ENCODE peak calls at places on chromosomes 4 and X, in four cellular contexts. One of them, this sample, is unnamed.

GRCh38 chr4:17324431-17324830 is 187.5 kb downstream of the QDPR start:
- DNase-seq in HepG2: peak; percentile 12
- DNase-seq in K562: peak; percentile 67
- DNase-seq in GM12878: no peak
- DNase-seq in this sample: peak; percentile 51

GRCh38 chrX:100995469-100995868 is 26.0 kb downstream of the ARL13A start:
- DNase-seq in HepG2: peak; percentile 4
- DNase-seq in K562: no peak
- DNase-seq in GM12878: no peak
- DNase-seq in this sample: no peak

GRCh38 chr4:128516568-128516967 is 229.0 kb upstream of the PGRMC2 start:
- DNase-seq in HepG2: no peak
- DNase-seq in K562: no peak
- DNase-seq in GM12878: peak; percentile 39
- DNase-seq in this sample: no peak

GRCh38 chrX:51798701-51799100 is 55.5 kb downstream of the GSPT2 start:
- DNase-seq in HepG2: no peak
- DNase-seq in K562: no peak
- DNase-seq in GM12878: no peak
- DNase-seq in this sample: no peak

GRCh38 chr4:73481356-73481755 is at the start of gene AFM:
- DNase-seq in HepG2: peak; percentile 73
- DNase-seq in K562: no peak
- DNase-seq in GM12878: no peak
- DNase-seq in this sample: no peak

GRCh38 chr4:102657206-102657605 is 103.6 kb downstream of the MANBA start:
- DNase-seq in HepG2: no peak
- DNase-seq in K562: no peak
- DNase-seq in GM12878: no peak
- DNase-seq in this sample: no peak

GRCh38 chr4:25058796-25059195 is 28.1 kb upstream of the LGI2 start:
- DNase-seq in HepG2: no peak
- DNase-seq in K562: no peak
- DNase-seq in GM12878: no peak
- DNase-seq in this sample: no peak

GRCh38 chrX:13868481-13869040 is 51.7 kb upstream of the GPM6B start:
- DNase-seq in HepG2: no peak
- DNase-seq in K562: no peak
- DNase-seq in GM12878: no peak
- DNase-seq in this sample: no peak

GRCh38 chr4:120918788-120919187 is 3.7 kb downstream of the PRDM5 start:
- DNase-seq in HepG2: no peak
- DNase-seq in K562: no peak
- DNase-seq in GM12878: no peak
- DNase-seq in this sample: no peak

GRCh38 chr4:29390921-29391320 is 1329.2 kb upstream of the PCDH7 start:
- DNase-seq in HepG2: no peak
- DNase-seq in K562: no peak
- DNase-seq in GM12878: no peak
- DNase-seq in this sample: no peak

GRCh38 chr4:42653606-42654560 is 3.0 kb downstream of the ATP8A1 start:
- DNase-seq in HepG2: no peak
- DNase-seq in K562: no peak
- DNase-seq in GM12878: no peak
- DNase-seq in this sample: no peak

GRCh38 chrX:50718791-50719190 is 95.2 kb downstream of the SHROOM4 start:
- DNase-seq in HepG2: no peak
- DNase-seq in K562: no peak
- DNase-seq in GM12878: no peak
- DNase-seq in this sample: no peak

GRCh38 chr4:149113804-149114430 is 671.7 kb upstream of the NR3C2 start:
- DNase-seq in HepG2: no peak
- DNase-seq in K562: no peak
- DNase-seq in GM12878: no peak
- DNase-seq in this sample: no peak

GRCh38 chr4:124804584-124804983 is 92.1 kb upstream of the ANKRD50 start:
- DNase-seq in HepG2: no peak
- DNase-seq in K562: no peak
- DNase-seq in GM12878: no peak
- DNase-seq in this sample: no peak

GRCh38 chr4:124640037-124640730 is 72.3 kb downstream of the ANKRD50 start:
- DNase-seq in HepG2: no peak
- DNase-seq in K562: no peak
- DNase-seq in GM12878: no peak
- DNase-seq in this sample: no peak

GRCh38 chr4:164874791-164875190 is 2.2 kb upstream of the APELA start:
- DNase-seq in HepG2: no peak
- DNase-seq in K562: no peak
- DNase-seq in GM12878: no peak
- DNase-seq in this sample: no peak

GRCh38 chrX:136086521-136086920 is 60.8 kb upstream of the FHL1 start:
- DNase-seq in HepG2: no peak
- DNase-seq in K562: no peak
- DNase-seq in GM12878: no peak
- DNase-seq in this sample: no peak

GRCh38 chr4:89549907-89550306 is 242.3 kb upstream of the GPRIN3 start:
- DNase-seq in HepG2: no peak
- DNase-seq in K562: no peak
- DNase-seq in GM12878: no peak
- DNase-seq in this sample: no peak

GRCh38 chrX:19909761-19910160 is 22.4 kb upstream of the SH3KBP1 start:
- DNase-seq in HepG2: no peak
- DNase-seq in K562: no peak
- DNase-seq in GM12878: no peak
- DNase-seq in this sample: no peak

GRCh38 chr4:38620025-38620424 is 44.0 kb upstream of the KLF3 start:
- DNase-seq in HepG2: no peak
- DNase-seq in K562: no peak
- DNase-seq in GM12878: no peak
- DNase-seq in this sample: no peak

GRCh38 chr4:93710847-93711430 is 117.6 kb upstream of the ATOH1 start:
- DNase-seq in HepG2: no peak
- DNase-seq in K562: no peak
- DNase-seq in GM12878: no peak
- DNase-seq in this sample: no peak

GRCh38 chrX:44874481-44875184 is 1.6 kb downstream of the KDM6A start:
- DNase-seq in HepG2: no peak
- DNase-seq in K562: peak; percentile 46
- DNase-seq in GM12878: no peak
- DNase-seq in this sample: peak; percentile 23

GRCh38 chrX:68878977-68879376 is 50.2 kb downstream of the EFNB1 start:
- DNase-seq in HepG2: no peak
- DNase-seq in K562: no peak
- DNase-seq in GM12878: no peak
- DNase-seq in this sample: no peak

GRCh38 chr4:89586864-89587263 is 250.1 kb downstream of the SNCA start:
- DNase-seq in HepG2: no peak
- DNase-seq in K562: no peak
- DNase-seq in GM12878: no peak
- DNase-seq in this sample: no peak

GRCh38 chr4:45663495-45664148 is 460.2 kb downstream of the GABRG1 start:
- DNase-seq in HepG2: no peak
- DNase-seq in K562: no peak
- DNase-seq in GM12878: no peak
- DNase-seq in this sample: no peak

GRCh38 chr4:149795256-149795655 is 20.4 kb downstream of the IQCM start:
- DNase-seq in HepG2: peak; percentile 23
- DNase-seq in K562: no peak
- DNase-seq in GM12878: no peak
- DNase-seq in this sample: no peak

GRCh38 chr4:8665406-8666360 is 73.1 kb downstream of the CPZ start:
- DNase-seq in HepG2: no peak
- DNase-seq in K562: no peak
- DNase-seq in GM12878: no peak
- DNase-seq in this sample: no peak

GRCh38 chrX:47483310-47484268 is 567 bp upstream of the ZNF41 start:
- DNase-seq in HepG2: peak; percentile 45
- DNase-seq in K562: no peak
- DNase-seq in GM12878: no peak
- DNase-seq in this sample: no peak
- TF ChIP-seq SP1 in HepG2: no peak
- TF ChIP-seq SP1 in K562: no peak
- TF ChIP-seq SP1 in GM12878: no peak
- TF ChIP-seq SP1 in this sample: no peak

GRCh38 chrX:72304877-72305276 is 837 bp downstream of the CITED1 start:
- DNase-seq in HepG2: no peak
- DNase-seq in K562: no peak
- DNase-seq in GM12878: no peak
- DNase-seq in this sample: no peak
- TF ChIP-seq TARDBP in HepG2: no peak
- TF ChIP-seq TARDBP in K562: no peak
- TF ChIP-seq TARDBP in GM12878: no peak
- TF ChIP-seq TARDBP in this sample: no peak

GRCh38 chrX:151982217-151982616 is 7.7 kb upstream of the GABRE start:
- DNase-seq in HepG2: peak; percentile 78
- DNase-seq in K562: no peak
- DNase-seq in GM12878: no peak
- DNase-seq in this sample: no peak
- TF ChIP-seq SP1 in HepG2: no peak
- TF ChIP-seq SP1 in K562: no peak
- TF ChIP-seq SP1 in GM12878: no peak
- TF ChIP-seq SP1 in this sample: no peak

GRCh38 chr4:67106846-67107467 is 438.3 kb downstream of the CENPC start:
- DNase-seq in HepG2: no peak
- DNase-seq in K562: no peak
- DNase-seq in GM12878: no peak
- DNase-seq in this sample: no peak
- TF ChIP-seq TARDBP in HepG2: no peak
- TF ChIP-seq TARDBP in K562: no peak
- TF ChIP-seq TARDBP in GM12878: no peak
- TF ChIP-seq TARDBP in this sample: no peak

This sample was measured in HEK293T.